ENCODE peak calls at places on chromosomes 12 and 14, in nine cellular contexts. I, M, G, T, X, W, O, E and C are unnamed samples.

GRCh38 chr12:41940571-41940970 is 204.1 kb downstream of the GXYLT1 start:
- DNase-seq in T (no peak), M (no peak), W (no peak), I (no peak), O (no peak), E (no peak), G (no peak), X (no peak), C (no peak)

GRCh38 chr12:28974166-28974565 is 174.9 kb upstream of the FAR2 start:
- DNase-seq in M (no peak), O (no peak), G (no peak), T (no peak), E (no peak), W (no peak), I (peak), X (no peak), C (no peak)

GRCh38 chr12:49947593-49948226 is 2.8 kb upstream of the AQP2 start:
- DNase-seq in O (no peak), E (no peak), T (no peak), X (no peak), M (no peak), W (no peak), I (no peak), G (no peak), C (no peak)

GRCh38 chr12:94322346-94322745 is 137.3 kb downstream of the CEP83 start:
- DNase-seq in T (no peak), O (no peak), M (no peak), E (no peak), I (no peak), G (no peak), W (no peak), X (no peak), C (no peak)

GRCh38 chr14:69079188-69079742 is 73.7 kb downstream of the DCAF5 start:
- DNase-seq in E (no peak), X (peak), W (peak), I (no peak), G (no peak), M (no peak), T (no peak), O (no peak), C (no peak)

GRCh38 chr12:63064080-63064479 is 86.9 kb downstream of the AVPR1A start:
- DNase-seq in G (no peak), X (no peak), W (no peak), T (no peak), M (no peak), O (no peak), E (no peak), I (no peak), C (no peak)

GRCh38 chr12:120741476-120742206 is 16.0 kb downstream of the ACADS start:
- DNase-seq in O (no peak), I (no peak), E (no peak), W (no peak), T (no peak), M (no peak), G (no peak), X (no peak), C (no peak)

GRCh38 chr12:109679716-109680520 is 33.7 kb upstream of the FAM222A start:
- DNase-seq in X (no peak), M (no peak), O (no peak), W (peak), T (no peak), G (no peak), E (no peak), I (no peak), C (no peak)

GRCh38 chr12:26441434-26441833 is 246.1 kb downstream of the SSPN start:
- DNase-seq in G (no peak), W (no peak), E (no peak), I (no peak), T (no peak), X (no peak), M (no peak), O (no peak), C (no peak)

GRCh38 chr12:96514328-96514727 is 25.0 kb downstream of the CFAP54 start:
- DNase-seq in T (no peak), G (no peak), W (no peak), X (no peak), M (no peak), E (no peak), O (no peak), I (no peak), C (no peak)

GRCh38 chr12:1262008-1262407 is 271.0 kb downstream of the ERC1 start:
- DNase-seq in E (no peak), G (no peak), W (no peak), O (no peak), X (no peak), T (no peak), M (no peak), I (no peak), C (no peak)

GRCh38 chr14:52042371-52043037 is 26.4 kb downstream of the NID2 start:
- DNase-seq in W (no peak), M (no peak), E (no peak), G (no peak), T (no peak), I (no peak), O (no peak), X (no peak), C (no peak)